ENCODE peak calls at places on chromosomes 16 and 17, in five cellular contexts. F is cardiac muscle cell, E is T-helper 9 cell, P is GM18507, W is iPS-NIHi11. C is an unnamed sample.

GRCh38 chr16:49620868-49621239 is 235.1 kb downstream of the ZNF423 start:
- DNase-seq in P (no peak), W (no peak), E (no peak), F (peak; percentile 40), C (no peak)

GRCh38 chr16:2339521-2340484 is 725 bp downstream of the ABCA3 start:
- DNase-seq in P (no peak), E (peak; percentile 29), F (peak; percentile 12), W (peak; percentile 74), C (peak; percentile 39)

GRCh38 chr16:2775765-2776499 is 1.1 kb downstream of the ELOB start:
- DNase-seq in F (no peak), W (no peak), E (no peak), P (no peak), C (no peak)

GRCh38 chr16:83852774-83853173 is 45.0 kb downstream of the HSBP1 start:
- DNase-seq in F (no peak), E (no peak), P (no peak), W (no peak), C (no peak)

GRCh38 chr17:47872019-47872650 is 21.2 kb upstream of the SP6 start:
- DNase-seq in E (no peak), W (peak; percentile 53), P (no peak), F (no peak), C (peak; percentile 27)

GRCh38 chr17:50928662-50929061 is 62.5 kb upstream of the TOB1 start:
- DNase-seq in F (no peak), E (no peak), W (no peak), P (no peak), C (no peak)

GRCh38 chr16:30737794-30738648 is 10.2 kb upstream of the PHKG2 start:
- DNase-seq in W (no peak), F (no peak), E (no peak), P (no peak), C (no peak)

GRCh38 chr16:10523025-10523424 is 57.4 kb downstream of the EMP2 start:
- DNase-seq in W (no peak), P (no peak), F (no peak), E (no peak), C (no peak)

GRCh38 chr17:4426499-4427208 is 7.1 kb upstream of the SPNS3 start:
- DNase-seq in E (no peak), F (no peak), W (no peak), P (no peak), C (no peak)

GRCh38 chr16:66405057-66405783 is 21.9 kb upstream of the BEAN1 start:
- DNase-seq in P (no peak), W (no peak), F (no peak), E (no peak), C (no peak)

GRCh38 chr17:888998-889401 is 90.6 kb downstream of the NXN start:
- DNase-seq in W (no peak), E (no peak), F (no peak), P (no peak), C (no peak)

GRCh38 chr17:6627019-6627418 is 13.5 kb downstream of the KIAA0753 start:
- DNase-seq in W (no peak), F (peak; percentile 26), P (no peak), E (no peak), C (no peak)

GRCh38 chr16:57039148-57039812 is 49.9 kb downstream of the NLRC5 start:
- DNase-seq in F (peak; percentile 93), E (no peak), P (no peak), W (no peak), C (no peak)

GRCh38 chr17:66673668-66674276 is 161.1 kb upstream of the CACNG5 start:
- DNase-seq in E (peak; percentile 38), F (peak; percentile 75), W (peak; percentile 55), P (no peak), C (peak; percentile 57)

GRCh38 chr17:20203761-20204263 is 194.7 kb downstream of the SPECC1 start:
- DNase-seq in E (no peak), F (no peak), P (no peak), W (no peak), C (no peak)

GRCh38 chr16:3774156-3774767 is 56.9 kb upstream of the TRAP1 start:
- DNase-seq in F (peak; percentile 76), P (no peak), E (no peak), W (no peak), C (peak; percentile 5)

GRCh38 chr17:69581061-69581955 is 166.8 kb downstream of the MAP2K6 start:
- DNase-seq in P (peak; percentile 9), W (no peak), F (no peak), E (no peak), C (no peak)

GRCh38 chr17:79779661-79780365 is 1.9 kb downstream of the CBX2 start:
- DNase-seq in W (no peak), E (no peak), P (no peak), F (no peak), C (no peak)

GRCh38 chr17:3738562-3739295 is 15.0 kb downstream of the HASPIN start:
- DNase-seq in P (no peak), E (peak; percentile 39), W (peak; percentile 58), F (no peak), C (peak; percentile 29)

GRCh38 chr17:39200957-39201510 is 951 bp downstream of the RPL19 start:
- DNase-seq in W (no peak), E (no peak), F (no peak), P (no peak), C (no peak)

C was measured in NCI-H1436.